ENCODE peak calls at places on chromosome 19, in five cellular contexts. One of them, this sample, is unnamed.

GRCh38 chr19:6103217-6103644 is 7.1 kb downstream of the RFX2 start:
- DNase-seq in EL: peak; percentile 94
- DNase-seq in left ventricle myocardium inferior: peak; percentile 72
- DNase-seq in DMS 273 treated with DMSO at 0.1 percent for 48 hours: peak; percentile 26
- DNase-seq in GF-D8: no peak
- DNase-seq in this sample: no peak

GRCh38 chr19:58059003-58059671 is at the start of gene ZNF135:
- DNase-seq in GF-D8: peak; percentile 36
- DNase-seq in EL: peak; percentile 78
- DNase-seq in DMS 273 treated with DMSO at 0.1 percent for 48 hours: peak; percentile 73
- DNase-seq in left ventricle myocardium inferior: peak; percentile 93
- DNase-seq in this sample: peak; percentile 90

GRCh38 chr19:12665281-12665573 is 1.3 kb downstream of the MAN2B1 start:
- DNase-seq in left ventricle myocardium inferior: peak; percentile 55
- DNase-seq in EL: no peak
- DNase-seq in GF-D8: peak; percentile 90
- DNase-seq in DMS 273 treated with DMSO at 0.1 percent for 48 hours: no peak
- DNase-seq in this sample: no peak

GRCh38 chr19:48113190-48113917 is 2.7 kb upstream of the PLA2G4C start:
- DNase-seq in GF-D8: no peak
- DNase-seq in EL: no peak
- DNase-seq in DMS 273 treated with DMSO at 0.1 percent for 48 hours: no peak
- DNase-seq in left ventricle myocardium inferior: no peak
- DNase-seq in this sample: no peak

GRCh38 chr19:31533114-31533513 is 183.9 kb upstream of the TSHZ3 start:
- DNase-seq in DMS 273 treated with DMSO at 0.1 percent for 48 hours: no peak
- DNase-seq in GF-D8: no peak
- DNase-seq in EL: no peak
- DNase-seq in left ventricle myocardium inferior: no peak
- DNase-seq in this sample: no peak

GRCh38 chr19:17365361-17365760 is 11.8 kb downstream of the PLVAP start:
- DNase-seq in EL: no peak
- DNase-seq in DMS 273 treated with DMSO at 0.1 percent for 48 hours: no peak
- DNase-seq in GF-D8: no peak
- DNase-seq in left ventricle myocardium inferior: no peak
- DNase-seq in this sample: no peak

GRCh38 chr19:911197-912033 is 1.6 kb downstream of the R3HDM4 start:
- DNase-seq in left ventricle myocardium inferior: no peak
- DNase-seq in DMS 273 treated with DMSO at 0.1 percent for 48 hours: no peak
- DNase-seq in EL: no peak
- DNase-seq in GF-D8: no peak
- DNase-seq in this sample: no peak

GRCh38 chr19:51799998-51800848 is 5.3 kb downstream of the FPR3 start:
- DNase-seq in DMS 273 treated with DMSO at 0.1 percent for 48 hours: no peak
- DNase-seq in EL: peak; percentile 17
- DNase-seq in GF-D8: no peak
- DNase-seq in left ventricle myocardium inferior: peak; percentile 87
- DNase-seq in this sample: no peak

GRCh38 chr19:48656840-48657474 is 11.0 kb upstream of the CA11 start:
- DNase-seq in GF-D8: no peak
- DNase-seq in DMS 273 treated with DMSO at 0.1 percent for 48 hours: no peak
- DNase-seq in left ventricle myocardium inferior: no peak
- DNase-seq in EL: peak; percentile 93
- DNase-seq in this sample: no peak